ENCODE peak calls at places on chromosome 16, in nine cellular contexts. D, G, K, H, N, U, W, S and T are unnamed samples.

GRCh38 chr16:14389359-14389758 is 240.7 kb downstream of the PARN start:
- DNase-seq in U (no peak), G (no peak), D (no peak), K (no peak), H (no peak), N (no peak), S (no peak), W (no peak), T (no peak)

GRCh38 chr16:50970221-50970620 is 180.8 kb downstream of the SALL1 start:
- DNase-seq in G (no peak), D (no peak), H (no peak), K (no peak), U (no peak), N (no peak), W (no peak), S (no peak), T (no peak)

GRCh38 chr16:72309001-72309400 is 137.0 kb upstream of the PMFBP1 start:
- DNase-seq in G (no peak), N (no peak), K (no peak), S (no peak), H (no peak), D (no peak), U (no peak), W (no peak), T (no peak)

GRCh38 chr16:58815188-58815888 is 81.2 kb upstream of the GOT2 start:
- DNase-seq in D (no peak), G (no peak), W (no peak), U (no peak), H (no peak), S (no peak), N (no peak), K (no peak), T (no peak)

GRCh38 chr16:85750827-85751641 is at the start of gene C16orf74:
- DNase-seq in W (peak; percentile 64), N (peak; percentile 65), K (peak; percentile 76), S (peak; percentile 59), U (no peak), G (no peak), H (peak; percentile 14), D (peak; percentile 82), T (no peak)

GRCh38 chr16:66003196-66003595 is 363.3 kb upstream of the CDH5 start:
- DNase-seq in D (no peak), G (no peak), N (no peak), W (no peak), K (no peak), U (no peak), H (no peak), S (peak; percentile 6), T (no peak)

GRCh38 chr16:48492131-48492530 is 106.9 kb upstream of the SIAH1 start:
- DNase-seq in N (peak; percentile 91), K (no peak), W (no peak), D (no peak), H (no peak), U (no peak), G (no peak), S (no peak), T (no peak)

GRCh38 chr16:58128721-58129096 is 472 bp downstream of the CFAP20 start:
- DNase-seq in K (peak; percentile 66), W (no peak), G (no peak), S (no peak), N (no peak), U (no peak), D (peak; percentile 76), H (peak; percentile 44), T (peak; percentile 26)

GRCh38 chr16:84412262-84412661 is 43.9 kb downstream of the ATP2C2 start:
- DNase-seq in G (no peak), D (no peak), K (peak; percentile 12), H (no peak), S (no peak), U (no peak), W (no peak), N (no peak), T (no peak)

GRCh38 chr16:50615891-50616290 is 65.2 kb downstream of the SNX20 start:
- DNase-seq in S (no peak), W (no peak), U (no peak), G (no peak), K (no peak), D (no peak), N (peak; percentile 92), H (no peak), T (no peak)

GRCh38 chr16:81526935-81527334 is 82.3 kb downstream of the CMIP start:
- DNase-seq in W (no peak), D (no peak), H (no peak), U (no peak), K (no peak), G (no peak), S (no peak), N (peak; percentile 76), T (no peak)

GRCh38 chr16:48318630-48319029 is 66.6 kb downstream of the SIAH1 start:
- DNase-seq in W (peak; percentile 10), H (peak; percentile 80), S (peak; percentile 18), D (no peak), U (peak; percentile 90), N (peak; percentile 62), G (no peak), K (no peak), T (no peak)

GRCh38 chr16:21150375-21151001 is at the start of gene DNAH3:
- DNase-seq in S (peak; percentile 16), N (peak; percentile 45), G (no peak), K (peak; percentile 68), D (no peak), U (no peak), H (no peak), W (peak; percentile 23), T (no peak)

GRCh38 chr16:65005696-65006095 is 116.2 kb downstream of the CDH11 start:
- DNase-seq in K (no peak), G (no peak), D (no peak), W (no peak), H (no peak), S (no peak), U (no peak), N (no peak), T (no peak)

GRCh38 chr16:85037050-85037410 is 9.4 kb downstream of the KIAA0513 start:
- DNase-seq in K (no peak), W (no peak), H (no peak), U (no peak), S (no peak), D (no peak), N (peak; percentile 67), G (peak; percentile 96), T (no peak)

GRCh38 chr16:4428500-4428899 is 2.8 kb downstream of the DNAJA3 start:
- DNase-seq in N (no peak), U (no peak), G (no peak), H (no peak), D (no peak), W (no peak), S (no peak), K (no peak), T (no peak)

GRCh38 chr16:85902366-85903155 is 3.6 kb downstream of the IRF8 start:
- DNase-seq in H (peak; percentile 93), N (peak; percentile 22), S (no peak), U (no peak), D (peak; percentile 75), K (no peak), G (no peak), W (peak; percentile 67), T (peak; percentile 44)

GRCh38 chr16:18783430-18784341 is 6.4 kb downstream of the RPS15A start:
- DNase-seq in U (no peak), H (no peak), G (no peak), K (no peak), N (no peak), D (no peak), S (no peak), W (no peak), T (no peak)
- H3K4me3 ChIP-seq in U (no peak overlapping the region), H (no peak overlapping the region), G (no peak overlapping the region), K (no peak overlapping the region), N (no peak overlapping the region), D (no peak overlapping the region), S (no peak overlapping the region), W (no peak overlapping the region), T (no peak overlapping the region)

DNA sequence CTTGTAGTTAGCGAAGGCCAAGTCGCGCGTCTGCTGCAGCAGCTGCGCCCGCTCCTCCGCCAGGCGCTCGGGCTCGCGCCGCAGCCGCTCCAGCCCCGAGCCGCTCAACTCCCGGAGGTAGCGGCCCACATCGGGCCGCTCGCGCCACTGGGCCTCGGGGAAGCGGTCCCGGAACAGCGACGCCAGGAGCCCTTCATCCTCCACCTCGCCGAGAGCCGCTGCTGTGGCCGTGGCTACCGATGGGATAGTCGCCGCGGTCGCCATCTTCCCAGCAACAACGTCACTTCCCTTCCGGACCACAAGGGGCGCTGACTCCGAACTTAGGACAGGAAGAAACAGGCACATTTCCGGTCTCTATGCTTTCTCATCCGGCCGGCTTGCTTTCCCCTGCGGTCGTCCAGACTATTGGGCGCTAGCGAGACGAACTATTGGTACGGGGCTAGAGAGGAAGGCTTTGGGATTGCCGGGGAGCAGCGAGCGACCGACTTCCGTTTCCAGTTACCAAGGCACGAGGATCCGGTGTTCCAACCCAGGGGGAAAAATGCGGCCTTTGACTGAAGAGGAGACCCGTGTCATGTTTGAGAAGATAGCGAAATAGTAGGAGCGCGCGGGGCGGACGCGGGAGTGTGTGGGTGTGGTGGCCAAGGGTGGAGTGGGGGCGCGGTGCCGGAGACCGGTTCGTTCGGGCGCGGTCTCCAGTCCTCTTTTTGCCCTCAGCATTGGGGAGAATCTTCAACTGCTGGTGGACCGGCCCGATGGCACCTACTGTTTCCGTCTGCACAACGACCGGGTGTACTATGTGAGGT is at the start of the genes COG8 and NIP7:
- DNase-seq in U (peak; percentile 98), S (peak; percentile 97), N (peak; percentile 99), H (peak; percentile 98), G (peak; percentile 97), K (peak; percentile 95), W (peak; percentile 96), D (peak; percentile 98), T (peak; percentile 97)
- H3K36me3 ChIP-seq in U (peaks cover 76% of the 10 kb centered on the region), S (no peaks in the 10 kb centered on the region), N (peaks cover 31% of the 10 kb centered on the region), H (peaks cover 6% of the 10 kb centered on the region), G (peaks cover 45% of the 10 kb centered on the region), K (peaks cover 58% of the 10 kb centered on the region), W (peaks cover 20% of the 10 kb centered on the region), D (peaks cover 10% of the 10 kb centered on the region), T (peaks cover 61% of the 10 kb centered on the region)

DNA sequence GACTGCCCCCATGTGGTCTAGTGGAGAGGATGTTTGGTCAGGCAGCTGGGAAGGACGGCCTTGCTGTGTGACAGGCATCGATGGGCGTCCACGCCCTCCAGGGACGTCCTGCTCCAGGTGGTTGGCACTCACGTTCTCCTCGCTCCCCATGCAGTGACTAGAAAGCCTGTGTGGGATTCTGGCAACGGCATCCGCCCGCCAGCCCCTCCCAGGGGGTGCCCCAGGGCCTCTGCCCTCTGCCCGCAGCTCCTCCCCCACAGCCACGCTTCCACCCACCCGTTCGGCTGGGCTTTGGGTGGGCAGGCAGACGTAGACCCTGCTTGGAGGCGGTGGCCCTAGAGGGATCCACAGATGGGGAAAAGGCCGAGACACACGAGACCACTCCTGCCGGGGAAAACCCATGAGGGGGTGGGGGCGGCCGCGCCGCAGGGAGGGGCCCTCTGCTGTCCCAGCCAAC is 4.7 kb upstream of the IL17C start:
- DNase-seq in U (no peak), S (peak; percentile 64), D (peak; percentile 69), H (peak; percentile 52), G (no peak), W (peak; percentile 60), K (peak; percentile 80), N (peak; percentile 28), T (peak; percentile 22)
- H3K4me3 ChIP-seq in U (peak overlapping the region; percentile 31), S (no peak overlapping the region), D (peak overlapping the region; percentile 62), H (peak overlapping the region; percentile 64), G (no peak overlapping the region), W (peak overlapping the region; percentile 36), K (peak overlapping the region; percentile 55), N (no peak overlapping the region), T (no peak overlapping the region)

DNA sequence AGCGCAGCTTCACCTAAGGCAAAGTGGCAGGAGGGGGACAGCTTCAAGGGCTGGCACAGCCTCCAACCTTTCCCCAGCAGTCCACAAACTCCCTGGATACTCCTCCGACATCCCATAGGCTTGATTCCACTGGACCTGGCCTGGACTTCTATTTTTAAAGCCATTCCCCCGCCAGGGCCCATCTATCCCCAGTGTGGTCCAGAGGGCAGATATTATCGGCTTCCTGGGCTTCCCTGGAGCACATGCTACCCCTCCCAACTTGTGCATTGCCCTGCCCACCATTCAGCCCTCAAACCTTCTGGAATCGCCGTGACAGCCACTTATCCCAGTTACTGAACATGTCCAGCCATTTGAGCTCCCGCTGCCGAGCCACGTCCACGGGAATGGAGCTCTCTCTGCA is 5.1 kb downstream of the TBC1D10B start:
- DNase-seq in N (no peak), S (no peak), G (no peak), K (no peak), W (no peak), U (no peak), D (no peak), H (no peak), T (no peak)
- H3K36me3 ChIP-seq in N (no peaks in the 10 kb centered on the region), S (peaks cover under 1% of the 10 kb centered on the region), G (peaks cover 15% of the 10 kb centered on the region), K (peaks cover 47% of the 10 kb centered on the region), W (peaks cover 12% of the 10 kb centered on the region), U (peaks cover 44% of the 10 kb centered on the region), D (no peaks in the 10 kb centered on the region), H (no peaks in the 10 kb centered on the region), T (peaks cover 72% of the 10 kb centered on the region)